ENCODE peak calls at places on chromosomes 16 and 17, in eight cellular contexts. C is adipocyte, T is Caco-2, X is A549, I is tibial nerve, E is GM23248, U is breast epithelium, N is astrocyte of the cerebellum. H is an unnamed sample.

GRCh38 chr17:82390015-82390859 is 18.7 kb downstream of the UTS2R start:
- DNase-seq in C (no peak), E (no peak), T (no peak), X (no peak), I (no peak), U (no peak), N (no peak), H (peak)

GRCh38 chr17:57537524-57538410 is 207.3 kb downstream of the CCDC182 start:
- DNase-seq in X (no peak), I (no peak), C (no peak), N (no peak), U (no peak), E (no peak), T (no peak), H (peak)

GRCh38 chr17:49976163-49976827 is 7.3 kb downstream of the DLX4 start:
- DNase-seq in X (no peak), I (no peak), C (no peak), U (no peak), T (peak), N (no peak), E (no peak), H (no peak)

GRCh38 chr17:81648707-81649085 is 7.6 kb downstream of the PDE6G start:
- DNase-seq in I (no peak), T (no peak), X (no peak), N (no peak), U (no peak), E (no peak), C (no peak), H (peak)

GRCh38 chr16:9035986-9036385 is 55.5 kb upstream of the HAPSTR1 start:
- DNase-seq in T (no peak), I (no peak), U (no peak), C (no peak), N (no peak), X (no peak), E (no peak), H (no peak)

GRCh38 chr17:17868637-17869522 is 32.1 kb upstream of the SREBF1 start:
- DNase-seq in T (no peak), C (no peak), I (no peak), X (no peak), U (no peak), N (no peak), E (no peak), H (no peak)

GRCh38 chr17:34236341-34236892 is 18.7 kb upstream of the CCL2 start:
- DNase-seq in X (no peak), E (no peak), I (no peak), U (no peak), T (no peak), N (no peak), C (no peak), H (no peak)

GRCh38 chr16:66924527-66925321 is 611 bp downstream of the RRAD start:
- DNase-seq in U (no peak), N (no peak), T (peak), C (peak), I (no peak), X (no peak), E (peak), H (peak)

GRCh38 chr17:156094-156621 is 18.8 kb downstream of the SCGB1C2 start:
- DNase-seq in N (no peak), U (no peak), E (no peak), T (no peak), X (no peak), C (no peak), I (no peak), H (peak)

GRCh38 chr16:24988137-24988535 is 27.0 kb downstream of the ARHGAP17 start:
- DNase-seq in I (no peak), T (no peak), E (peak), U (no peak), X (no peak), C (peak), N (no peak), H (no peak)
- H3K4me3 ChIP-seq in I (no peak), T (no peak), E (peak), U (no peak), X (peak), C (peak), N (no peak), H (no peak)

GRCh38 chr17:39092672-39093250 is 58.7 kb downstream of the PLXDC1 start:
- DNase-seq in U (no peak), N (no peak), I (no peak), X (no peak), E (no peak), T (no peak), C (no peak), H (no peak)
- H3K4me3 ChIP-seq in U (no peak), N (no peak), I (no peak), X (no peak), E (no peak), T (no peak), C (no peak), H (no peak)

DNA sequence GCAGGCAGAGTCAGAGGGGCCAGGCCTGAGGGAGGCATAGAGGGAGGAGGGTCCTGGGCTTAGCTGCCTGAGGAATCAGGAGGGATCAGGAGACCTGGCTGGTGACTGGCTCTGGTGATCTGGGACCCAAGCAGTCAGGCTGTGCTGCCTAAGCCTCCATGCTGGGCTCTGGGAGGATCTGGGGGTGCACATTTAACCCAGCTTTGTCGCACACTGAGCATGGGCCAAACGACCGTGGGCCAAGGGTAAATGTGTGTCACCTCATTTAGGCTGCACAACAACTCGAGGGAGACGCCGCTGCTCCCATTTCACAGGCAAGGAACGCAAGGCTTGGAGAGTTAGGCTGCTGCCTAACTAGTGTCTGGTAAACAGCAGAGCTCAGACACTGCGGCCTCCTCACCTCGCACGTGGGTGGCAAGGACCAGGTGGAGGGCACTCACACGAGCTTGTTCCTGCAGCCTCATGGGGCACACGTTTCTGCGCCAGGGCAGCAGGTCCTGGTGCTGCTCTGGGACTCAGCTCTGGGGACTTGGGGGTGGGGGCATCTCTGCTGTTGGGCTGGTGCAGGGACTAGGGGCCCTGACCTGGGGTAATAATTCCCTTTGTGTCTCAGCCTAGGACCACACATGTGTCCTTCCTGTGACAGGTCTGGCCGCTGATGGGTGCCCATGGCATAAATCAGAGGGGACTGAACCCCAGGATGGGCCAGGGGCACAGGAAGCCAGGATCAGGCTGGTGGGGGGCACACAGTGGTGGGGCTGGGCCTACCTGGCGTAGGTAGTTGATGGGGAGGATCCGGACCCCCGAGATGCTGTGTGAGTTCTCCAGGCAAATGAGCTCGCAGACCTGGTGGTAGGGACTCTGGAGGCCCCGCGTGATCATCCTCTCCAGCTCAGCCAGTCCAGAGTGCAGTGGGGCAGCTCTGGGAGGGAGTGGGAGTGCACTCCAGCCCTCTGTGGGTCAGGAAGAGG is 18.7 kb downstream of the TMEM235 start:
- DNase-seq in T (no peak), C (no peak), N (no peak), E (no peak), X (no peak), U (no peak), I (no peak), H (no peak)
- H3K4me3 ChIP-seq in T (no peak), C (no peak), N (peak), E (no peak), X (no peak), U (no peak), I (no peak), H (peak)

DNA sequence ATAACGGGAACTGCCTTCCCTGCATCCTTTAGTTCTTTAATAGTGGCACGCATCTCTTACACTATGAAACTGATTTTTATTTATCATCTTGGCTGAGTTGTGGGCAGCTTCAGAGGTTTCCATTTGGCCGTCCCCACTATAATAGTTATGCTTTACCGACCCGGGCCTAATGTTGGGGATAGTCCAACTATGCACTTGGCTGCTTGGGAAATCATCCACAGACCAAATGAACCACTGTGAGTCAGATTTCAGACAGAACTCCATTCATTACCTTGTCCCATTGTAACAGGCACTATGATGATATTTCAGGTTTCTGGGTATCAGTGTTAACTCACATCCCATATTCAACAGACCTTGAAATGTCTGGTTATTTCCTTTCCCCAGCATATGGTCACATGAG is 6.1 kb upstream of the SLFN5 start:
- DNase-seq in X (no peak), C (no peak), E (peak), T (no peak), U (no peak), N (no peak), I (no peak), H (no peak)
- H3K4me3 ChIP-seq in X (no peak), C (no peak), E (no peak), T (no peak), U (no peak), N (no peak), I (no peak), H (no peak)

DNA sequence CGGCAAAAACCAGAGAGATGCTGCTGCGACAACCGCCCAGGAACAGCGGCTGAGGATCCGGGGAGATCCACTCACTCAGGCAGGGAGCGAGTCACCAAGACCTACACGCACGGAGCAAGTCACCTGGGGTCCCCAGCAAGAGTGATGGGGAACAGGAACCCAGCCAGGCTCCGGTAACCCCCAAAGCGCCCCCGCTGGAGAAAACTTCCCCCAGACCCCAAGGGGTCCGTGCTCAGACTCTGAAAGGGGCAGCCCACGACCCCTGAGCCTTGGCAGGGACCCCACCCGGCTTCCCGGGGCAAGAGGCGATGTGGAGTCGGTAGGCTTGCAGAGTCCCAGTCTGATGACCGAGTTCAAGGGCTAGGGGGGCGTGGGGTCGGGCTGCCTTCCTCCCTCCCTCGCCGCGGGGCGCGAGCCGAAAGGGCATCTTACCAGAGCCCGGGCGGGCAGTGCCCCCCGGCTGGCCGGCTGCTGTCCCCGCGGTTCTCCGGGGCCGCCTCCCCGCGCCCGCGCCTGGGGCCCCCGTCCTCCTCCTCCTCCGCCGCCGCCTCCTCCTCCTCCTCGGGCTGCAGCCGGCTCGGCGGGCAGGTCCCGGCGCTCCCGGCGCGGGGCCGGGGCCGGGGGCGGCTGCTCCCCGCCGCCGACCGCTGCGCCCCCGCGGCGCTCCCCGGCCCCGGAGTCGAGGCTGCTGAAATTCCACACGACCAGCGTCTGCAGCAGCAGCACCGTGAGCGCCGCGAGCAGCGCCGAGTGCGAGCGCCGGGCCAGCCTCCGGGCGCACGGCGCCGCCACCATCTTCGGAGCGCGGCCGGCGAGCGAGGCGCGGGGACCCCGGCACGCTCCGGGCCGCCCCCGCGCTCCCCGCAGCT is 524 bp downstream of the XYLT1 start:
- DNase-seq in C (peak), N (no peak), T (peak), U (no peak), I (no peak), E (peak), X (no peak), H (no peak)
- H3K4me3 ChIP-seq in C (peak), N (peak), T (peak), U (peak), I (peak), E (peak), X (peak), H (peak)

GRCh38 chr17:67696853-67697505 is 20.8 kb upstream of the NOL11 start:
- DNase-seq in U (no peak), E (no peak), X (no peak), N (no peak), T (no peak), C (no peak), I (no peak), H (no peak)
- H3K4me3 ChIP-seq in U (no peak), E (no peak), X (no peak), N (no peak), T (no peak), C (no peak), I (no peak), H (no peak)